ENCODE peak calls at places on chromosomes 1 and 21, in four cellular contexts. One of them, this sample, is unnamed.

GRCh38 chr1:188669715-188670114 is 1807.9 kb downstream of the BRINP3 start:
- DNase-seq in SK-N-DZ: no peak
- DNase-seq in NCI-H2081: no peak
- DNase-seq in iris pigment epithelial cell: peak; percentile 20
- DNase-seq in this sample: peak; percentile 46

GRCh38 chr1:180842890-180843289 is 69.8 kb upstream of the KIAA1614 start:
- DNase-seq in SK-N-DZ: no peak
- DNase-seq in NCI-H2081: peak; percentile 56
- DNase-seq in iris pigment epithelial cell: peak; percentile 21
- DNase-seq in this sample: no peak

GRCh38 chr1:21779613-21780521 is 3.1 kb downstream of the USP48 start:
- DNase-seq in SK-N-DZ: no peak
- DNase-seq in NCI-H2081: no peak
- DNase-seq in iris pigment epithelial cell: no peak
- DNase-seq in this sample: peak; percentile 16

GRCh38 chr1:232667781-232668101 is 37.8 kb upstream of the SIPA1L2 start:
- DNase-seq in SK-N-DZ: no peak
- DNase-seq in NCI-H2081: no peak
- DNase-seq in iris pigment epithelial cell: no peak
- DNase-seq in this sample: no peak

GRCh38 chr21:41441546-41441945 is 15.5 kb downstream of the MX1 start:
- DNase-seq in SK-N-DZ: no peak
- DNase-seq in NCI-H2081: no peak
- DNase-seq in iris pigment epithelial cell: no peak
- DNase-seq in this sample: no peak

GRCh38 chr21:45994738-45995685 is 13.4 kb downstream of the COL6A1 start:
- DNase-seq in SK-N-DZ: no peak
- DNase-seq in NCI-H2081: no peak
- DNase-seq in iris pigment epithelial cell: no peak
- DNase-seq in this sample: no peak

GRCh38 chr1:107695341-107695740 is 269.6 kb downstream of the VAV3 start:
- DNase-seq in SK-N-DZ: no peak
- DNase-seq in NCI-H2081: no peak
- DNase-seq in iris pigment epithelial cell: no peak
- DNase-seq in this sample: no peak

GRCh38 chr1:78375996-78376395 is 114.8 kb upstream of the PTGFR start:
- DNase-seq in SK-N-DZ: no peak
- DNase-seq in NCI-H2081: no peak
- DNase-seq in iris pigment epithelial cell: peak; percentile 47
- DNase-seq in this sample: no peak

GRCh38 chr1:197781998-197782718 is 6.9 kb upstream of the DENND1B start:
- DNase-seq in SK-N-DZ: no peak
- DNase-seq in NCI-H2081: no peak
- DNase-seq in iris pigment epithelial cell: peak; percentile 73
- DNase-seq in this sample: no peak

GRCh38 chr1:12148160-12148957 is 18.4 kb upstream of the TNFRSF1B start:
- DNase-seq in SK-N-DZ: no peak
- DNase-seq in NCI-H2081: no peak
- DNase-seq in iris pigment epithelial cell: peak; percentile 37
- DNase-seq in this sample: no peak

GRCh38 chr1:175191654-175192053 is 922 bp downstream of the KIAA0040 start:
- DNase-seq in SK-N-DZ: no peak
- DNase-seq in NCI-H2081: no peak
- DNase-seq in iris pigment epithelial cell: no peak
- DNase-seq in this sample: no peak

GRCh38 chr1:110003747-110004428 is 19.3 kb downstream of the AHCYL1 start:
- DNase-seq in SK-N-DZ: no peak
- DNase-seq in NCI-H2081: no peak
- DNase-seq in iris pigment epithelial cell: peak; percentile 100
- DNase-seq in this sample: no peak

GRCh38 chr1:59673575-59674467 is 140.9 kb upstream of the HOOK1 start:
- DNase-seq in SK-N-DZ: no peak
- DNase-seq in NCI-H2081: no peak
- DNase-seq in iris pigment epithelial cell: no peak
- DNase-seq in this sample: no peak

This sample was measured in BE2C.